ENCODE peak calls at places on chromosome 12, in eight cellular contexts. D, L, R, V, T, S, J and F are unnamed samples.

GRCh38 chr12:121626853-121627623 is 708 bp downstream of the ORAI1 start:
- DNase-seq in D (peak; percentile 81), L (peak; percentile 68), R (peak; percentile 90), V (peak; percentile 61), T (no peak), S (peak; percentile 91), J (peak; percentile 94), F (no peak)

GRCh38 chr12:64992641-64993040 is 128.5 kb downstream of the WIF1 start:
- DNase-seq in D (no peak), L (no peak), R (no peak), V (no peak), T (no peak), S (no peak), J (no peak), F (no peak)

GRCh38 chr12:50400104-50400637 is 514 bp upstream of the LARP4 start:
- DNase-seq in D (no peak), L (no peak), R (no peak), V (peak; percentile 60), T (no peak), S (no peak), J (no peak), F (no peak)

GRCh38 chr12:27623645-27624044 is 72.6 kb upstream of the REP15 start:
- DNase-seq in D (no peak), L (peak; percentile 39), R (no peak), V (no peak), T (no peak), S (no peak), J (no peak), F (no peak)

GRCh38 chr12:118337194-118337838 is 35.4 kb downstream of the TAOK3 start:
- DNase-seq in D (no peak), L (peak; percentile 56), R (no peak), V (no peak), T (no peak), S (no peak), J (no peak), F (no peak)

GRCh38 chr12:29771786-29772185 is 12.0 kb downstream of the TMTC1 start:
- DNase-seq in D (no peak), L (no peak), R (no peak), V (no peak), T (no peak), S (no peak), J (no peak), F (no peak)

GRCh38 chr12:97267166-97267565 is 195.4 kb upstream of the RMST start:
- DNase-seq in D (no peak), L (no peak), R (no peak), V (no peak), T (no peak), S (no peak), J (no peak), F (no peak)

GRCh38 chr12:48827026-48827425 is 8.7 kb downstream of the CACNB3 start:
- DNase-seq in D (no peak), L (no peak), R (no peak), V (no peak), T (no peak), S (no peak), J (no peak), F (no peak)

GRCh38 chr12:4292266-4293063 is 18.9 kb downstream of the CCND2 start:
- DNase-seq in D (no peak), L (no peak), R (no peak), V (no peak), T (no peak), S (no peak), J (no peak), F (no peak)

GRCh38 chr12:45122776-45123380 is 72.0 kb upstream of the DBX2 start:
- DNase-seq in D (no peak), L (peak; percentile 47), R (no peak), V (peak; percentile 19), T (no peak), S (no peak), J (no peak), F (no peak)

GRCh38 chr12:19694627-19695026 is 255.3 kb downstream of the AEBP2 start:
- DNase-seq in D (no peak), L (peak; percentile 53), R (no peak), V (no peak), T (no peak), S (no peak), J (no peak), F (no peak)

GRCh38 chr12:4214912-4215861 is 58.4 kb upstream of the CCND2 start:
- DNase-seq in D (peak; percentile 26), L (peak; percentile 10), R (peak; percentile 44), V (peak; percentile 9), T (no peak), S (peak; percentile 57), J (peak; percentile 90), F (no peak)

GRCh38 chr12:69982081-69982480 is 157.1 kb downstream of the MYRFL start:
- DNase-seq in D (no peak), L (peak; percentile 63), R (no peak), V (no peak), T (no peak), S (no peak), J (no peak), F (no peak)

GRCh38 chr12:111645433-111645832 is 40.3 kb downstream of the BRAP start:
- DNase-seq in D (no peak), L (peak; percentile 15), R (no peak), V (peak; percentile 45), T (peak; percentile 99), S (no peak), J (no peak), F (no peak)

GRCh38 chr12:101813117-101813516 is 17.6 kb downstream of the GNPTAB start:
- DNase-seq in D (no peak), L (no peak), R (no peak), V (no peak), T (no peak), S (no peak), J (no peak), F (no peak)

GRCh38 chr12:26150737-26151450 is 26.1 kb upstream of the BHLHE41 start:
- DNase-seq in D (no peak), L (peak; percentile 85), R (no peak), V (no peak), T (peak; percentile 42), S (no peak), J (no peak), F (no peak)

GRCh38 chr12:54075974-54076373 is 22.3 kb downstream of the HOXC4 start:
- DNase-seq in D (no peak), L (no peak), R (no peak), V (no peak), T (no peak), S (no peak), J (no peak), F (no peak)

GRCh38 chr12:98185606-98186005 is 329.8 kb upstream of the TMPO start:
- DNase-seq in D (no peak), L (peak; percentile 8), R (no peak), V (no peak), T (no peak), S (no peak), J (no peak), F (no peak)

GRCh38 chr12:131530427-131530826 is 180.5 kb upstream of the SFSWAP start:
- DNase-seq in D (no peak), L (no peak), R (no peak), V (no peak), T (no peak), S (no peak), J (no peak), F (no peak)

GRCh38 chr12:132444957-132445883 is 44.7 kb upstream of the FBRSL1 start:
- DNase-seq in D (peak; percentile 83), L (no peak), R (peak; percentile 89), V (no peak), T (no peak), S (peak; percentile 84), J (no peak), F (no peak)

GRCh38 chr12:117686911-117687377 is 281.8 kb downstream of the KSR2 start:
- DNase-seq in D (no peak), L (peak; percentile 2), R (no peak), V (peak; percentile 53), T (peak; percentile 65), S (no peak), J (peak; percentile 95), F (peak; percentile 87)

GRCh38 chr12:58811346-58811745 is 109.0 kb downstream of the LRIG3 start:
- DNase-seq in D (no peak), L (no peak), R (no peak), V (no peak), T (no peak), S (no peak), J (no peak), F (no peak)

GRCh38 chr12:116561181-116561821 is 2.1 kb downstream of the MAP1LC3B2 start:
- DNase-seq in D (no peak), L (no peak), R (no peak), V (no peak), T (no peak), S (no peak), J (no peak), F (no peak)

GRCh38 chr12:131087302-131087818 is 133.7 kb downstream of the ADGRD1 start:
- DNase-seq in D (no peak), L (no peak), R (no peak), V (no peak), T (peak; percentile 25), S (no peak), J (peak; percentile 80), F (no peak)

GRCh38 chr12:48980389-48980952 is 2.3 kb downstream of the WNT1 start:
- DNase-seq in D (no peak), L (no peak), R (peak; percentile 50), V (no peak), T (no peak), S (peak; percentile 36), J (no peak), F (no peak)

GRCh38 chr12:84994436-84994835 is 41.6 kb downstream of the TSPAN19 start:
- DNase-seq in D (peak; percentile 3), L (no peak), R (no peak), V (no peak), T (no peak), S (no peak), J (no peak), F (no peak)

GRCh38 chr12:121783771-121784170 is 9.7 kb downstream of the RHOF start:
- DNase-seq in D (no peak), L (no peak), R (no peak), V (no peak), T (peak; percentile 59), S (no peak), J (no peak), F (no peak)

GRCh38 chr12:84046869-84047268 is 865.7 kb downstream of the SLC6A15 start:
- DNase-seq in D (no peak), L (no peak), R (no peak), V (no peak), T (no peak), S (no peak), J (no peak), F (no peak)

GRCh38 chr12:25124493-25124892 is 70.5 kb downstream of the DNAI7 start:
- DNase-seq in D (no peak), L (no peak), R (no peak), V (no peak), T (no peak), S (no peak), J (no peak), F (no peak)

GRCh38 chr12:53380797-53381738 is 1.1 kb downstream of the SP1 start:
- DNase-seq in D (no peak), L (peak; percentile 58), R (no peak), V (peak; percentile 18), T (peak; percentile 67), S (no peak), J (no peak), F (no peak)

GRCh38 chr12:132593071-132593470 is 17.3 kb downstream of the LRCOL1 start:
- DNase-seq in D (no peak), L (no peak), R (no peak), V (no peak), T (no peak), S (no peak), J (no peak), F (no peak)